ENCODE peak calls at places on chromosome 3, in four cellular contexts. P is GM12878, U is HCT116, T is H1. E is an unnamed sample.

GRCh38 chr3:43862992-43863805 is 172.5 kb downstream of the ABHD5 start:
- DNase-seq in P (no peak), U (no peak), T (no peak), E (no peak)

GRCh38 chr3:55963611-55964010 is 476.5 kb upstream of the WNT5A start:
- DNase-seq in P (no peak), U (no peak), T (no peak), E (no peak)

GRCh38 chr3:14231998-14232501 is 53.4 kb downstream of the LSM3 start:
- DNase-seq in P (no peak), U (no peak), T (no peak), E (peak)

GRCh38 chr3:23219117-23219516 is 16.0 kb downstream of the UBE2E2 start:
- DNase-seq in P (no peak), U (no peak), T (no peak), E (no peak)

GRCh38 chr3:95289295-95289694 is 1226.4 kb downstream of the NSUN3 start:
- DNase-seq in P (no peak), U (no peak), T (no peak), E (no peak)

GRCh38 chr3:98986073-98986472 is 84.6 kb upstream of the DCBLD2 start:
- DNase-seq in P (no peak), U (peak), T (peak), E (no peak)

GRCh38 chr3:153219147-153219546 is 57.1 kb downstream of the RAP2B start:
- DNase-seq in P (no peak), U (no peak), T (no peak), E (no peak)

GRCh38 chr3:39290255-39290654 is 10.4 kb upstream of the CX3CR1 start:
- DNase-seq in P (no peak), U (no peak), T (no peak), E (no peak)

GRCh38 chr3:108103040-108103751 is 12.4 kb upstream of the CD47 start:
- DNase-seq in P (no peak), U (no peak), T (no peak), E (no peak)

GRCh38 chr3:23916152-23916885 is 471 bp downstream of the NKIRAS1 start:
- DNase-seq in P (no peak), U (no peak), T (no peak), E (no peak)

GRCh38 chr3:36124118-36124796 is 256.0 kb upstream of the STAC start:
- DNase-seq in P (no peak), U (peak), T (peak), E (peak)
- TF ChIP-seq JUND in P (no peak), U (no peak), T (no peak), E (no peak)

GRCh38 chr3:127612966-127613365 is 14.8 kb downstream of the MCM2 start:
- DNase-seq in P (no peak), U (no peak), T (no peak), E (no peak)

GRCh38 chr3:127608362-127608718 is 10.1 kb downstream of the MCM2 start:
- DNase-seq in P (no peak), U (no peak), T (no peak), E (no peak)

GRCh38 chr3:127607675-127608361 is 9.6 kb downstream of the MCM2 start:
- DNase-seq in P (no peak), U (no peak), T (no peak), E (no peak)

GRCh38 chr3:127611251-127611650 is 13.0 kb downstream of the MCM2 start:
- DNase-seq in P (no peak), U (no peak), T (no peak), E (no peak)

DNA sequence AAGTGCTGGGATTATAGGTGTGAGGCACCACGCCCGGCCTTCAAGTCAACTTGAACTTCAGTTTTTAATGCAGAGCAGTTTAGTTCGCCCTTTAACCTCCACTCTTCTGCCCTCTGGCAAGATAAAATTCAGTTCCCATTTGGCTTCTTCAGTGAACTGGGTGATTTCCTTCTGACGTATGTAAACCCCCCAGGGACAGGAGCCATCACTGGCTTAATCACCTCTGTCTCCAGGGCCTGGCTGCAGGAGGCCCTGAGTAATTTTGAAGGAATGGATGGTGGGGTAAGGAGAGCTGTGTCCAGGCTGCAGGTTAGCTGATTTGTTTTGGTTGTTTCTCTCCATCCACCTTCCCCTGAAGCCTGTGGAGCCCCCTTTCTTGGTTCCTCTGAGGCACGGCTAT is 11.9 kb downstream of the MCM2 start:
- DNase-seq in P (no peak), U (no peak), T (no peak), E (no peak)
- TF ChIP-seq JUND in P (no peak), U (no peak), T (no peak), E (no peak)

DNA sequence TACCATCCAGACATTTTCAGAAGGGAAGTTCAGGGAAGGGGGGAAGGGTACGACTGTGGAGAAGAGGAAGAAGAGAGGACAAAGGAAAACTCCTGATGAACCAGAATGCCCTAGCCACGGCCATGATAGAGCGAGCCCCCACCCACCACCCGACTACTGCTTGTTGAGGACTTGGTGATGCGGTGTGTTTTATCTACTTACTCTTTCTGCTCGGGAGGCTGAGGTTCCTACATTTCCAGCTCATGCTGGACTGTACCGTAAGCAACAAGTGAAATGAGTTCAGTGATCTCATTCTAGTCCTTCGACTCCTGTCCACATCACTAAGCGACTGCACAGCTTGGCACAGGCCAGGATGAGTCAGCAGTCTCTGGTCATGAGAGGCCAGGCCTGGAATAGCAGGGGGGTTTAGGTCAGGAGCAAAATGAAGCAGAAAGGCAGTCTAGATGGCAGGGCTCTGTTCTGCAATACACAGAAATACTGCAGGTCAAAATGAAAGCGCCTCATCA is 330.9 kb downstream of the TIGIT start:
- DNase-seq in P (no peak), U (peak), T (no peak), E (peak)
- TF ChIP-seq JUND in P (no peak), U (peak), T (no peak), E (no peak)

DNA sequence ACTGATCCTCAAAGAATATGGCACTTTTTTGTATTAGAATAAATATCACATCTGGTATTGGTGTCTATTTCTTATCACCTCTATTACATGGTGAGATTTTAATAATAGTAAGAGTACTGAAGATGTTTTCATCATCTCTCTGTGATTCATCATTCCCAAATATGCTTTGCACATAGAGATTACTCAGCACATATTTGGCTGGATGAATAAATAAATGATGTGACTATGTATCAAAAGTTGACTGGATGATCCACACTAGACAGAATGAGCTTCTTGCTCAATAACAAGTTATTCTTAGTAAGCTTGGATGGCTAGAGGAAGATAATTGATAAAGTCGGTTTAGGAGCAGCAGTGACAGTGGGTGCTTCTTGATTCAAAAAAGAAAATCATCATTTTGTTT is 105.0 kb upstream of the OSTN start:
- DNase-seq in P (no peak), U (no peak), T (no peak), E (no peak)
- TF ChIP-seq JUND in P (no peak), U (no peak), T (no peak), E (no peak)

GRCh38 chr3:114803042-114803695 is 343.9 kb downstream of the ZBTB20 start:
- DNase-seq in P (no peak), U (no peak), T (no peak), E (no peak)
- TF ChIP-seq JUND in P (no peak), U (no peak), T (no peak), E (no peak)